ENCODE peak calls at places on chromosomes 12 and 14, in four cellular contexts. Z is thoracic aorta, S is A673, O is H9. R is an unnamed sample.

GRCh38 chr12:127559349-127560040 is 707.5 kb upstream of the TMEM132C start:
- DNase-seq in S (peak), Z (no peak), O (peak), R (peak)

GRCh38 chr14:104239185-104239775 is 100.9 kb downstream of the KIF26A start:
- DNase-seq in O (no peak), Z (no peak), S (no peak), R (no peak)

GRCh38 chr12:58529897-58530296 is 390.4 kb downstream of the LRIG3 start:
- DNase-seq in S (peak), O (no peak), Z (no peak), R (no peak)

GRCh38 chr12:6965026-6965661 is 5.3 kb downstream of the PHB2 start:
- DNase-seq in O (peak), S (peak), Z (no peak), R (peak)

GRCh38 chr12:27521066-27521465 is 2.9 kb upstream of the PPFIBP1 start:
- DNase-seq in O (peak), Z (no peak), S (peak), R (peak)

GRCh38 chr12:24901975-24902461 is 46.9 kb downstream of the BCAT1 start:
- DNase-seq in O (peak), S (no peak), Z (no peak), R (no peak)

GRCh38 chr14:32129124-32129523 is 52.0 kb downstream of the ARHGAP5 start:
- DNase-seq in S (no peak), O (no peak), Z (no peak), R (no peak)

GRCh38 chr14:69614592-69614991 is 3.2 kb downstream of the SUSD6 start:
- DNase-seq in S (no peak), O (no peak), Z (no peak), R (no peak)

GRCh38 chr12:24931666-24932405 is 17.1 kb downstream of the BCAT1 start:
- DNase-seq in S (no peak), O (no peak), Z (no peak), R (no peak)

R was measured in mucosa of descending colon.